ENCODE peak calls at places on chromosomes 7 and 10, in five cellular contexts. P, Z, E, S and F are unnamed samples.

GRCh38 chr7:107025449-107026103 is 18.9 kb upstream of the PRKAR2B start:
- DNase-seq in E (no peak), Z (no peak), P (no peak), S (no peak), F (no peak)

GRCh38 chr10:17643339-17643754 is 604 bp upstream of the STAM start:
- DNase-seq in P (no peak), S (peak), E (no peak), Z (no peak), F (peak)

GRCh38 chr7:23216021-23216420 is 30.6 kb upstream of the GPNMB start:
- DNase-seq in P (no peak), E (peak), S (peak), Z (no peak), F (no peak)

GRCh38 chr7:47893238-47893637 is 55.0 kb downstream of the PKD1L1 start:
- DNase-seq in Z (no peak), S (no peak), P (peak), E (no peak), F (peak)

GRCh38 chr7:16961650-16962049 is 79.9 kb upstream of the AGR3 start:
- DNase-seq in Z (no peak), E (no peak), S (no peak), P (no peak), F (no peak)

GRCh38 chr7:68604516-68604915 is 993.8 kb upstream of the AUTS2 start:
- DNase-seq in E (no peak), Z (no peak), P (no peak), S (no peak), F (no peak)

GRCh38 chr7:146701166-146701565 is 584.6 kb downstream of the CNTNAP2 start:
- DNase-seq in P (no peak), Z (no peak), E (no peak), S (no peak), F (peak)

GRCh38 chr7:78172138-78172887 is 373.7 kb downstream of the PHTF2 start:
- DNase-seq in E (no peak), P (no peak), Z (no peak), S (no peak), F (peak)

GRCh38 chr10:108452483-108453060 is 1288.1 kb upstream of the SORCS1 start:
- DNase-seq in E (no peak), S (no peak), P (no peak), Z (no peak), F (no peak)

GRCh38 chr7:128738570-128739047 is 550 bp upstream of the CALU start:
- DNase-seq in P (no peak), E (no peak), Z (no peak), S (peak), F (no peak)

GRCh38 chr10:95434583-95434982 is 126.6 kb downstream of the SORBS1 start:
- DNase-seq in Z (no peak), P (no peak), S (no peak), E (no peak), F (no peak)

GRCh38 chr10:119299531-119299930 is 92.2 kb downstream of the GRK5 start:
- DNase-seq in Z (no peak), S (no peak), E (no peak), P (no peak), F (no peak)

GRCh38 chr10:70571636-70572439 is 30.7 kb downstream of the PRF1 start:
- DNase-seq in Z (no peak), E (no peak), P (no peak), S (no peak), F (no peak)

GRCh38 chr7:56078196-56078595 is 14.1 kb downstream of the SUMF2 start:
- DNase-seq in E (no peak), S (no peak), Z (no peak), P (no peak), F (no peak)

GRCh38 chr10:116836902-116837513 is 12.3 kb upstream of the ENO4 start:
- DNase-seq in S (no peak), Z (no peak), P (no peak), E (no peak), F (no peak)

GRCh38 chr10:102975483-102976057 is 57.5 kb downstream of the CNNM2 start:
- DNase-seq in Z (no peak), S (no peak), E (no peak), P (no peak), F (no peak)

GRCh38 chr7:114793155-114793849 is 128.6 kb upstream of the MDFIC start:
- DNase-seq in P (no peak), E (no peak), S (no peak), Z (no peak), F (no peak)

GRCh38 chr10:17141504-17142229 is 12.1 kb upstream of the CUBN start:
- DNase-seq in S (no peak), E (no peak), P (no peak), Z (no peak), F (no peak)

GRCh38 chr7:20998309-20998708 is 211.6 kb upstream of the SP8 start:
- DNase-seq in E (no peak), S (no peak), P (no peak), Z (no peak), F (no peak)

GRCh38 chr10:75922435-75922834 is 491.0 kb downstream of the LRMDA start:
- DNase-seq in P (no peak), E (no peak), Z (no peak), S (no peak), F (no peak)

GRCh38 chr7:139950881-139951525 is 111.7 kb downstream of the PARP12 start:
- DNase-seq in P (no peak), S (no peak), E (no peak), Z (no peak), F (no peak)

GRCh38 chr10:116722736-116723427 is 19.5 kb downstream of the HSPA12A start:
- DNase-seq in Z (no peak), S (no peak), E (no peak), P (no peak), F (no peak)

GRCh38 chr10:130190065-130190736 is 54.0 kb downstream of the GLRX3 start:
- DNase-seq in P (peak), E (peak), Z (peak), S (peak), F (peak)

GRCh38 chr7:130009848-130010688 is 41.1 kb downstream of the ZC3HC1 start:
- DNase-seq in Z (no peak), P (no peak), E (no peak), S (no peak), F (no peak)

GRCh38 chr7:33788493-33788892 is 116.8 kb upstream of the BMPER start:
- DNase-seq in P (no peak), E (no peak), S (no peak), Z (no peak), F (no peak)

GRCh38 chr7:107854989-107855388 is 36.0 kb upstream of the DLD start:
- DNase-seq in E (no peak), P (no peak), S (no peak), Z (no peak), F (no peak)

GRCh38 chr10:127017406-127018297 is 112.4 kb downstream of the DOCK1 start:
- DNase-seq in P (no peak), Z (no peak), E (no peak), S (no peak), F (no peak)

GRCh38 chr10:92290076-92290836 is 622 bp downstream of the CPEB3 start:
- DNase-seq in E (peak), Z (peak), P (no peak), S (peak), F (no peak)

GRCh38 chr7:151271699-151272355 is 23.3 kb upstream of the SMARCD3 start:
- DNase-seq in Z (no peak), P (no peak), S (no peak), E (no peak), F (no peak)

GRCh38 chr10:98235876-98236275 is 32.1 kb downstream of the LOXL4 start:
- DNase-seq in S (no peak), P (no peak), E (no peak), Z (no peak), F (no peak)

GRCh38 chr10:43160919-43161251 is 22.6 kb downstream of the CSGALNACT2 start:
- DNase-seq in P (no peak), E (no peak), S (no peak), Z (no peak), F (no peak)